ENCODE peak calls at places on chromosomes 3 and 15, in five cellular contexts. D is A549; X is body of pancreas; R is CD8-positive, alpha-beta T cell; M is lung. H is an unnamed sample. For H3K4me1, the result is how much of the 10 kb centered on the place peaks cover.

GRCh38 chr3:18847583-18848197 is 300.6 kb upstream of the KCNH8 start:
- DNase-seq in M (no peak), D (peak), R (no peak), X (no peak), H (no peak)

GRCh38 chr3:197514786-197515090 is 41.0 kb downstream of the BDH1 start:
- DNase-seq in R (no peak), M (no peak), D (no peak), X (no peak), H (no peak)

GRCh38 chr3:5072100-5072816 is 49.8 kb upstream of the ARL8B start:
- DNase-seq in M (peak), X (no peak), D (no peak), R (no peak), H (no peak)

GRCh38 chr3:171321241-171321640 is 139.0 kb downstream of the TNIK start:
- DNase-seq in M (no peak), D (no peak), R (no peak), X (no peak), H (no peak)

GRCh38 chr3:113117511-113118302 is 93.7 kb upstream of the BOC start:
- DNase-seq in X (no peak), D (no peak), M (no peak), R (no peak), H (no peak)

GRCh38 chr3:12868039-12869024 is 27.0 kb upstream of the RPL32 start:
- DNase-seq in R (peak), X (peak), M (peak), D (peak), H (peak)

GRCh38 chr3:167913218-167913902 is 177.8 kb downstream of the SERPINI1 start:
- DNase-seq in D (peak), X (no peak), M (no peak), R (no peak), H (no peak)

GRCh38 chr3:22734207-22734606 is 468.9 kb upstream of the UBE2E2 start:
- DNase-seq in R (no peak), D (no peak), M (no peak), X (no peak), H (no peak)

GRCh38 chr3:32815812-32816438 is 1.9 kb upstream of the TRIM71 start:
- DNase-seq in D (no peak), R (no peak), M (no peak), X (no peak), H (no peak)

GRCh38 chr3:31218082-31218481 is 314.6 kb upstream of the STT3B start:
- DNase-seq in D (no peak), X (no peak), M (no peak), R (no peak), H (no peak)

GRCh38 chr3:13113346-13114335 is 40.4 kb upstream of the IQSEC1 start:
- DNase-seq in D (no peak), M (no peak), X (no peak), R (no peak), H (peak)

GRCh38 chr15:80773122-80773551 is 6.0 kb upstream of the CEMIP start:
- DNase-seq in R (no peak), M (no peak), D (no peak), X (no peak), H (no peak)

GRCh38 chr3:189635385-189635784 is 4.2 kb downstream of the TP63 start:
- DNase-seq in D (no peak), R (no peak), M (no peak), X (no peak), H (no peak)

GRCh38 chr3:106826861-106827311 is 550.4 kb upstream of the CCDC54 start:
- DNase-seq in M (no peak), R (no peak), X (no peak), D (no peak), H (no peak)

GRCh38 chr3:112639451-112640332 is 1.3 kb downstream of the CCDC80 start:
- DNase-seq in M (no peak), X (no peak), R (no peak), D (no peak), H (no peak)

GRCh38 chr3:136277634-136278033 is 27.5 kb downstream of the PCCB start:
- DNase-seq in M (no peak), D (no peak), X (peak), R (no peak), H (no peak)

GRCh38 chr15:74958320-74958907 is 1.8 kb upstream of the RPP25 start:
- DNase-seq in M (peak), R (no peak), D (peak), X (peak), H (peak)

GRCh38 chr3:15636028-15636709 is 34.6 kb downstream of the BTD start:
- DNase-seq in X (no peak), M (no peak), R (no peak), D (peak), H (no peak)

GRCh38 chr3:38086496-38086895 is 47.5 kb downstream of the DLEC1 start:
- DNase-seq in X (no peak), D (no peak), M (no peak), R (no peak), H (no peak)

GRCh38 chr3:157131861-157132260 is 28.1 kb downstream of the CCNL1 start:
- DNase-seq in R (no peak), D (no peak), X (no peak), M (no peak), H (no peak)

GRCh38 chr15:88954431-88955277 is 41.5 kb upstream of the MFGE8 start:
- DNase-seq in X (no peak), R (no peak), M (no peak), D (no peak), H (no peak)

GRCh38 chr15:45386420-45386819 is 8.1 kb upstream of the GATM start:
- DNase-seq in D (no peak), R (no peak), X (peak), M (no peak), H (no peak)

GRCh38 chr3:123285066-123285465 is 83.3 kb downstream of the SEC22A start:
- DNase-seq in M (no peak), D (no peak), X (no peak), R (no peak), H (no peak)

GRCh38 chr15:90412356-90413194 is 24.5 kb downstream of the IQGAP1 start:
- DNase-seq in D (no peak), M (peak), X (peak), R (no peak), H (no peak)

GRCh38 chr15:73346735-73347312 is 21.9 kb downstream of the HCN4 start:
- DNase-seq in M (peak), D (peak), R (peak), X (peak), H (peak)

GRCh38 chr15:75531041-75531450 is 48.1 kb downstream of the PTPN9 start:
- DNase-seq in D (no peak), X (peak), R (no peak), M (no peak), H (no peak)

GRCh38 chr15:69074011-69074842 is 59.7 kb downstream of the NOX5 start:
- DNase-seq in R (no peak), X (peak), M (peak), D (peak), H (peak)

GRCh38 chr3:45686850-45687249 is 2.3 kb upstream of the SACM1L start:
- DNase-seq in R (no peak), X (no peak), M (no peak), D (no peak), H (no peak)

GRCh38 chr15:95227235-95227634 is 995.9 kb downstream of the MCTP2 start:
- DNase-seq in R (no peak), M (no peak), D (no peak), X (no peak), H (no peak)

GRCh38 chr3:102124301-102125158 is 275.2 kb downstream of the NFKBIZ start:
- DNase-seq in M (no peak), D (no peak), X (no peak), R (no peak), H (no peak)

GRCh38 chr3:38575279-38575843 is 74.1 kb downstream of the SCN5A start:
- DNase-seq in X (peak), R (no peak), D (no peak), M (no peak), H (no peak)

GRCh38 chr3:157573780-157574378 is 70.7 kb upstream of the VEPH1 start:
- DNase-seq in M (no peak), X (no peak), D (no peak), R (no peak), H (no peak)

GRCh38 chr3:171165986-171166385 is 139.5 kb upstream of the SLC2A2 start:
- DNase-seq in M (no peak), X (no peak), D (no peak), R (no peak), H (no peak)

GRCh38 chr3:42705039-42705767 is 2.6 kb upstream of the HHATL start:
- DNase-seq in X (no peak), D (no peak), R (no peak), M (no peak), H (peak)
- H3K4me1 ChIP-seq in X (under half), D (under half), R (under half), M (under half), H (under half)

GRCh38 chr3:178915365-178915764 is 156.2 kb downstream of the ZMAT3 start:
- DNase-seq in D (no peak), R (no peak), X (no peak), M (no peak), H (no peak)
- TF ChIP-seq CTCF in D (no peak), R (no peak), X (no peak), M (no peak), H (no peak)

DNA sequence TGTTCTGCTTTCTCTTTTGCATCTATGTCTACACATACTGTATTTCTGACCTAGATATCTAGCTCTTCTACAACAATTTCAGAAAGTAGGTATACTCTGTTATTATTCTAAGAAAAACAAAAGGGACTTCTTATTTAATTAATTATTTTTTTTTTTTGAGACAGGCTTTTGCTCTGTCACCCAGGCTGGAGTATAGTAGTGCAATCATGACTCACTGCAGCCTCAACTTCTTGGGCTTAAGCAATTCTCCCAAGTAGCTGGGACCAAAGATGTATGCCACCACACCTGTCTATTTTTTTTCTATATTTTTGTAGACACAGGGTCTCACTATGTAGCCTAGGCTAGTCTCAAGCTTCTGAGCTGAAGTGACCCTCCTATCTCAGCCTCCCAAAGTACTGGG is 130.6 kb downstream of the MBNL1 start:
- DNase-seq in R (no peak), X (no peak), M (no peak), D (no peak), H (no peak)
- H3K4me1 ChIP-seq in R (half or more), X (half or more), M (under half), D (half or more), H (under half)

GRCh38 chr3:148162132-148162531 is 535.6 kb upstream of the AGTR1 start:
- DNase-seq in X (no peak), M (no peak), R (no peak), D (no peak), H (no peak)
- TF ChIP-seq CTCF in X (no peak), M (no peak), R (no peak), D (no peak), H (no peak)

GRCh38 chr3:23738946-23739345 is 66.8 kb upstream of the UBE2E1 start:
- DNase-seq in R (no peak), X (no peak), M (no peak), D (no peak), H (no peak)
- H3K4me1 ChIP-seq in R (under half), X (under half), M (under half), D (half or more), H (under half)

GRCh38 chr15:48798319-48798718 is 12.6 kb downstream of the CEP152 start:
- DNase-seq in X (no peak), R (no peak), M (no peak), D (no peak), H (no peak)

GRCh38 chr15:48802867-48803266 is 8.0 kb downstream of the CEP152 start:
- DNase-seq in X (no peak), M (no peak), D (no peak), R (no peak), H (no peak)

GRCh38 chr15:48800245-48800644 is 10.6 kb downstream of the CEP152 start:
- DNase-seq in M (no peak), D (no peak), R (no peak), X (no peak), H (peak)

GRCh38 chr15:48802257-48802656 is 8.6 kb downstream of the CEP152 start:
- DNase-seq in D (no peak), X (no peak), M (no peak), R (no peak), H (no peak)

DNA sequence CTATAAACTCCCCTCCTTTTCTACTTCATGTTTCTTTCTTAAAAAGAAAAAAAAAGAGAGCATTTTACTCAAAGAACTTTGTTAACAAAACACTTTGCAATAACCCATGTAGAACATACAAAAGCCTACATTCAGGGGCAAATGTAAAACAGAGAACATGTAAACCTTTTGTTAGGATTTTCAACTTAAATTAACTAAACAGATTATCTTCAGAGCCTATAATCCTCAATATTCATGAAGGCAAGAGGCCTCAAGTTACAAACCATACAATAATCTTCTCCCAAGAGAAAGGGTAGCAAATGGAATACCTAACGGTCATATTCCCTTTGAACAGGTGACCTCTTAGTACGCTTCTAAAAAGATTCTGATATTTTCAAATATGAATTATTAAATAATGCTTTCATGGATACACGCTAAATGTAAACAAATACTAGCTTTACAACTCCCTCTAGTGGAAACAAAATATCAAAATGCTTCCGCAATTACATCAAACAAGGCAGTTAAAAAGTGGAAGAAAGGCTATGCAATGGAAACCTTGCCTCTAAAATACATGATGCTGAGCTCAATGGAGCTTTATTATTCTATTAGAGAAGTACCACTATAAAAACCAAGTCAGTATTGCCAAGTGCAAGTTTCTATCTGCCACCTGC is 9.9 kb downstream of the CEP152 start:
- DNase-seq in R (no peak), M (no peak), D (peak), X (no peak), H (no peak)
- TF ChIP-seq CTCF in R (no peak), M (peak), D (peak), X (peak), H (peak)

GRCh38 chr15:96701443-96701842 is 370.9 kb downstream of the NR2F2 start:
- DNase-seq in R (no peak), D (no peak), M (no peak), X (no peak), H (no peak)

GRCh38 chr15:96703087-96703486 is 372.6 kb downstream of the NR2F2 start:
- DNase-seq in X (no peak), R (no peak), M (no peak), D (no peak), H (no peak)

GRCh38 chr15:96699871-96700401 is 369.4 kb downstream of the NR2F2 start:
- DNase-seq in D (no peak), R (no peak), M (no peak), X (no peak), H (no peak)

GRCh38 chr15:96701876-96702275 is 371.4 kb downstream of the NR2F2 start:
- DNase-seq in D (no peak), X (no peak), M (no peak), R (no peak), H (no peak)

GRCh38 chr15:96703794-96704550 is 373.5 kb downstream of the NR2F2 start:
- DNase-seq in X (no peak), M (no peak), R (no peak), D (no peak), H (no peak)
- H3K4me1 ChIP-seq in X (under half), M (under half), R (under half), D (under half), H (under half)

H was measured in mucosa of descending colon.